ENCODE peak calls at places on chromosomes 7 and 10, in seven cellular contexts. One of them, this sample, is unnamed.

GRCh38 chr10:126504051-126504760 is 115.9 kb upstream of the ADAM12 start:
- DNase-seq in brain microvascular endothelial cell: peak; percentile 61
- DNase-seq in iPS DF 6.9: peak; percentile 54
- DNase-seq in pancreas: peak; percentile 32
- DNase-seq in cardiac muscle cell: peak; percentile 79
- DNase-seq in hepatocyte: peak; percentile 67
- DNase-seq in BJ: peak; percentile 3
- DNase-seq in this sample: peak; percentile 87

GRCh38 chr10:79610601-79611191 is at the start of gene SFTPA1:
- DNase-seq in brain microvascular endothelial cell: no peak
- DNase-seq in iPS DF 6.9: no peak
- DNase-seq in pancreas: no peak
- DNase-seq in cardiac muscle cell: no peak
- DNase-seq in hepatocyte: no peak
- DNase-seq in BJ: no peak
- DNase-seq in this sample: no peak

GRCh38 chr7:55365680-55366460 is 733 bp downstream of the LANCL2 start:
- DNase-seq in brain microvascular endothelial cell: peak; percentile 91
- DNase-seq in iPS DF 6.9: peak; percentile 64
- DNase-seq in pancreas: peak; percentile 91
- DNase-seq in cardiac muscle cell: peak; percentile 99
- DNase-seq in hepatocyte: peak; percentile 97
- DNase-seq in BJ: peak; percentile 57
- DNase-seq in this sample: peak; percentile 98

GRCh38 chr10:80452688-80453391 is 1.3 kb upstream of the TSPAN14 start:
- DNase-seq in brain microvascular endothelial cell: no peak
- DNase-seq in iPS DF 6.9: no peak
- DNase-seq in pancreas: no peak
- DNase-seq in cardiac muscle cell: no peak
- DNase-seq in hepatocyte: no peak
- DNase-seq in BJ: no peak
- DNase-seq in this sample: no peak

GRCh38 chr10:75103881-75104686 is 7.4 kb upstream of the SAMD8 start:
- DNase-seq in brain microvascular endothelial cell: no peak
- DNase-seq in iPS DF 6.9: no peak
- DNase-seq in pancreas: no peak
- DNase-seq in cardiac muscle cell: no peak
- DNase-seq in hepatocyte: no peak
- DNase-seq in BJ: no peak
- DNase-seq in this sample: no peak

GRCh38 chr10:71860243-71861029 is 9.4 kb upstream of the PSAP start:
- DNase-seq in brain microvascular endothelial cell: peak; percentile 100
- DNase-seq in iPS DF 6.9: no peak
- DNase-seq in pancreas: peak; percentile 81
- DNase-seq in cardiac muscle cell: peak; percentile 100
- DNase-seq in hepatocyte: peak; percentile 94
- DNase-seq in BJ: peak; percentile 100
- DNase-seq in this sample: peak; percentile 99

GRCh38 chr10:43852644-43853214 is 204.0 kb upstream of the ZNF32 start:
- DNase-seq in brain microvascular endothelial cell: no peak
- DNase-seq in iPS DF 6.9: no peak
- DNase-seq in pancreas: no peak
- DNase-seq in cardiac muscle cell: no peak
- DNase-seq in hepatocyte: no peak
- DNase-seq in BJ: no peak
- DNase-seq in this sample: no peak

GRCh38 chr7:133070562-133070961 is 11.3 kb downstream of the CHCHD3 start:
- DNase-seq in brain microvascular endothelial cell: no peak
- DNase-seq in iPS DF 6.9: no peak
- DNase-seq in pancreas: no peak
- DNase-seq in cardiac muscle cell: peak; percentile 43
- DNase-seq in hepatocyte: no peak
- DNase-seq in BJ: no peak
- DNase-seq in this sample: no peak

GRCh38 chr7:90262438-90262837 is 17.5 kb downstream of the CFAP69 start:
- DNase-seq in brain microvascular endothelial cell: no peak
- DNase-seq in iPS DF 6.9: no peak
- DNase-seq in pancreas: no peak
- DNase-seq in cardiac muscle cell: peak; percentile 67
- DNase-seq in hepatocyte: peak; percentile 38
- DNase-seq in BJ: no peak
- DNase-seq in this sample: peak; percentile 79

GRCh38 chr10:86003201-86003621 is 363.4 kb downstream of the GRID1 start:
- DNase-seq in brain microvascular endothelial cell: no peak
- DNase-seq in iPS DF 6.9: no peak
- DNase-seq in pancreas: no peak
- DNase-seq in cardiac muscle cell: no peak
- DNase-seq in hepatocyte: no peak
- DNase-seq in BJ: no peak
- DNase-seq in this sample: no peak

GRCh38 chr7:81583882-81584533 is 185.8 kb downstream of the HGF start:
- DNase-seq in brain microvascular endothelial cell: no peak
- DNase-seq in iPS DF 6.9: no peak
- DNase-seq in pancreas: no peak
- DNase-seq in cardiac muscle cell: peak; percentile 62
- DNase-seq in hepatocyte: no peak
- DNase-seq in BJ: no peak
- DNase-seq in this sample: peak; percentile 73

GRCh38 chr10:44465430-44466115 is 80.7 kb upstream of the CXCL12 start:
- DNase-seq in brain microvascular endothelial cell: no peak
- DNase-seq in iPS DF 6.9: no peak
- DNase-seq in pancreas: no peak
- DNase-seq in cardiac muscle cell: no peak
- DNase-seq in hepatocyte: no peak
- DNase-seq in BJ: no peak
- DNase-seq in this sample: no peak

GRCh38 chr10:18005781-18006456 is 54.2 kb downstream of the SLC39A12 start:
- DNase-seq in brain microvascular endothelial cell: peak; percentile 83
- DNase-seq in iPS DF 6.9: no peak
- DNase-seq in pancreas: no peak
- DNase-seq in cardiac muscle cell: peak; percentile 58
- DNase-seq in hepatocyte: no peak
- DNase-seq in BJ: peak; percentile 10
- DNase-seq in this sample: peak; percentile 63

GRCh38 chr7:151249034-151249731 is 689 bp upstream of the SMARCD3 start:
- DNase-seq in brain microvascular endothelial cell: peak; percentile 59
- DNase-seq in iPS DF 6.9: no peak
- DNase-seq in pancreas: peak; percentile 65
- DNase-seq in cardiac muscle cell: peak; percentile 77
- DNase-seq in hepatocyte: peak; percentile 83
- DNase-seq in BJ: no peak
- DNase-seq in this sample: peak; percentile 88

GRCh38 chr10:19815478-19816419 is 483 bp upstream of the PLXDC2 start:
- DNase-seq in brain microvascular endothelial cell: peak; percentile 48
- DNase-seq in iPS DF 6.9: no peak
- DNase-seq in pancreas: peak; percentile 62
- DNase-seq in cardiac muscle cell: peak; percentile 95
- DNase-seq in hepatocyte: peak; percentile 76
- DNase-seq in BJ: no peak
- DNase-seq in this sample: peak; percentile 32

GRCh38 chr7:151244156-151244870 is 4.2 kb downstream of the SMARCD3 start:
- DNase-seq in brain microvascular endothelial cell: peak; percentile 52
- DNase-seq in iPS DF 6.9: no peak
- DNase-seq in pancreas: no peak
- DNase-seq in cardiac muscle cell: peak; percentile 64
- DNase-seq in hepatocyte: peak; percentile 77
- DNase-seq in BJ: no peak
- DNase-seq in this sample: peak; percentile 83

GRCh38 chr10:32323051-32323450 is 23.9 kb downstream of the EPC1 start:
- DNase-seq in brain microvascular endothelial cell: no peak
- DNase-seq in iPS DF 6.9: no peak
- DNase-seq in pancreas: no peak
- DNase-seq in cardiac muscle cell: no peak
- DNase-seq in hepatocyte: no peak
- DNase-seq in BJ: no peak
- DNase-seq in this sample: no peak

GRCh38 chr7:2107386-2108085 is 125.2 kb downstream of the MAD1L1 start:
- DNase-seq in brain microvascular endothelial cell: peak; percentile 18
- DNase-seq in iPS DF 6.9: no peak
- DNase-seq in pancreas: no peak
- DNase-seq in cardiac muscle cell: no peak
- DNase-seq in hepatocyte: no peak
- DNase-seq in BJ: no peak
- DNase-seq in this sample: no peak

GRCh38 chr10:72097448-72098300 is 9.3 kb upstream of the SPOCK2 start:
- DNase-seq in brain microvascular endothelial cell: peak; percentile 99
- DNase-seq in iPS DF 6.9: no peak
- DNase-seq in pancreas: peak; percentile 52
- DNase-seq in cardiac muscle cell: peak; percentile 97
- DNase-seq in hepatocyte: peak; percentile 75
- DNase-seq in BJ: peak; percentile 52
- DNase-seq in this sample: peak; percentile 75

GRCh38 chr10:102132193-102132562 is 662 bp upstream of the PPRC1 start:
- DNase-seq in brain microvascular endothelial cell: no peak
- DNase-seq in iPS DF 6.9: no peak
- DNase-seq in pancreas: no peak
- DNase-seq in cardiac muscle cell: no peak
- DNase-seq in hepatocyte: no peak
- DNase-seq in BJ: no peak
- DNase-seq in this sample: no peak

GRCh38 chr7:99366646-99367045 is 7.9 kb upstream of the ARPC1B start:
- DNase-seq in brain microvascular endothelial cell: no peak
- DNase-seq in iPS DF 6.9: no peak
- DNase-seq in pancreas: no peak
- DNase-seq in cardiac muscle cell: no peak
- DNase-seq in hepatocyte: no peak
- DNase-seq in BJ: no peak
- DNase-seq in this sample: no peak

GRCh38 chr7:50436133-50436802 is 13.9 kb downstream of the FIGNL1 start:
- DNase-seq in brain microvascular endothelial cell: peak; percentile 92
- DNase-seq in iPS DF 6.9: no peak
- DNase-seq in pancreas: no peak
- DNase-seq in cardiac muscle cell: peak; percentile 79
- DNase-seq in hepatocyte: no peak
- DNase-seq in BJ: peak; percentile 21
- DNase-seq in this sample: peak; percentile 77

DNA sequence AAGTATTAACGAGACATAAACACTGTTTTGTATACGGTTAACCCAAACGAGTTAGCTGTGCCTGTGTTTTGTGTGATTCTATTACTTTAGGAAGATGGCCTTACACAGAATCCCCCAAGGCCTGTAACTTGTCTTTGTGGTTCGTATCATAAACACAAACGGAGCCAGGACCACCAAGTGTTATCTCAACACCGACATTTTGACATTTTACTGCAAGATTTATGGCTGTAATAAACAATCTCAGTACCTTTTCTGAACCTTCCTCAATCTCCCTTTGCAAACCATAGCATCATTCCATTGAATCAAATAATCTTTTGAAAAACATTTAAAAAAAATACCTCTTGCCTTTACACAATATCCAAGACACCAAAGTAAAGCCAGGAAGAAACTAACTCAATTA is 2.4 kb upstream of the HOXA4 start:
- DNase-seq in brain microvascular endothelial cell: no peak
- DNase-seq in iPS DF 6.9: no peak
- DNase-seq in pancreas: no peak
- DNase-seq in cardiac muscle cell: no peak
- DNase-seq in hepatocyte: no peak
- DNase-seq in BJ: no peak
- DNase-seq in this sample: no peak
- H3K4me3 ChIP-seq in brain microvascular endothelial cell: no peak overlapping the region
- H3K4me3 ChIP-seq in iPS DF 6.9: no peak overlapping the region
- H3K4me3 ChIP-seq in pancreas: no peak overlapping the region
- H3K4me3 ChIP-seq in cardiac muscle cell: no peak overlapping the region
- H3K4me3 ChIP-seq in hepatocyte: no peak overlapping the region
- H3K4me3 ChIP-seq in BJ: no peak overlapping the region
- H3K4me3 ChIP-seq in this sample: no peak overlapping the region

GRCh38 chr10:100826983-100827818 is 81.8 kb downstream of the PAX2 start:
- DNase-seq in brain microvascular endothelial cell: no peak
- DNase-seq in iPS DF 6.9: no peak
- DNase-seq in pancreas: peak; percentile 64
- DNase-seq in cardiac muscle cell: no peak
- DNase-seq in hepatocyte: peak; percentile 64
- DNase-seq in BJ: no peak
- DNase-seq in this sample: no peak
- H3K27me3 ChIP-seq in brain microvascular endothelial cell: peaks cover 94% of the 10 kb centered on the region
- H3K27me3 ChIP-seq in iPS DF 6.9: peaks cover 97% of the 10 kb centered on the region
- H3K27me3 ChIP-seq in pancreas: no peaks in the 10 kb centered on the region
- H3K27me3 ChIP-seq in cardiac muscle cell: peaks cover 100% of the 10 kb centered on the region
- H3K27me3 ChIP-seq in hepatocyte: peaks cover 99% of the 10 kb centered on the region
- H3K27me3 ChIP-seq in BJ: peaks cover 61% of the 10 kb centered on the region
- H3K27me3 ChIP-seq in this sample: peaks cover 63% of the 10 kb centered on the region

GRCh38 chr10:25682203-25682950 is 251.7 kb upstream of the MYO3A start:
- DNase-seq in brain microvascular endothelial cell: peak; percentile 4
- DNase-seq in iPS DF 6.9: no peak
- DNase-seq in pancreas: no peak
- DNase-seq in cardiac muscle cell: peak; percentile 91
- DNase-seq in hepatocyte: peak; percentile 65
- DNase-seq in BJ: no peak
- DNase-seq in this sample: no peak
- H3K4me3 ChIP-seq in brain microvascular endothelial cell: no peak overlapping the region
- H3K4me3 ChIP-seq in iPS DF 6.9: no peak overlapping the region
- H3K4me3 ChIP-seq in pancreas: no peak overlapping the region
- H3K4me3 ChIP-seq in cardiac muscle cell: no peak overlapping the region
- H3K4me3 ChIP-seq in hepatocyte: no peak overlapping the region
- H3K4me3 ChIP-seq in BJ: no peak overlapping the region
- H3K4me3 ChIP-seq in this sample: peak overlapping the region; percentile 64

GRCh38 chr10:100718197-100718742 is 27.1 kb upstream of the PAX2 start:
- DNase-seq in brain microvascular endothelial cell: no peak
- DNase-seq in iPS DF 6.9: no peak
- DNase-seq in pancreas: no peak
- DNase-seq in cardiac muscle cell: no peak
- DNase-seq in hepatocyte: no peak
- DNase-seq in BJ: no peak
- DNase-seq in this sample: no peak
- H3K27me3 ChIP-seq in brain microvascular endothelial cell: peaks cover 81% of the 10 kb centered on the region
- H3K27me3 ChIP-seq in iPS DF 6.9: peaks cover 73% of the 10 kb centered on the region
- H3K27me3 ChIP-seq in pancreas: no peaks in the 10 kb centered on the region
- H3K27me3 ChIP-seq in cardiac muscle cell: peaks cover 99% of the 10 kb centered on the region
- H3K27me3 ChIP-seq in hepatocyte: peaks cover 97% of the 10 kb centered on the region
- H3K27me3 ChIP-seq in BJ: peaks cover 35% of the 10 kb centered on the region
- H3K27me3 ChIP-seq in this sample: peaks cover 83% of the 10 kb centered on the region

GRCh38 chr7:6529643-6530042 is 21.6 kb downstream of the GRID2IP start:
- DNase-seq in brain microvascular endothelial cell: no peak
- DNase-seq in iPS DF 6.9: no peak
- DNase-seq in pancreas: no peak
- DNase-seq in cardiac muscle cell: no peak
- DNase-seq in hepatocyte: no peak
- DNase-seq in BJ: no peak
- DNase-seq in this sample: no peak

GRCh38 chr7:6528401-6529130 is 22.7 kb downstream of the GRID2IP start:
- DNase-seq in brain microvascular endothelial cell: no peak
- DNase-seq in iPS DF 6.9: no peak
- DNase-seq in pancreas: no peak
- DNase-seq in cardiac muscle cell: no peak
- DNase-seq in hepatocyte: no peak
- DNase-seq in BJ: no peak
- DNase-seq in this sample: no peak

GRCh38 chr7:6530626-6531491 is 20.4 kb downstream of the GRID2IP start:
- DNase-seq in brain microvascular endothelial cell: no peak
- DNase-seq in iPS DF 6.9: no peak
- DNase-seq in pancreas: no peak
- DNase-seq in cardiac muscle cell: no peak
- DNase-seq in hepatocyte: no peak
- DNase-seq in BJ: no peak
- DNase-seq in this sample: peak; percentile 7

GRCh38 chr7:6531492-6532279 is 19.6 kb downstream of the GRID2IP start:
- DNase-seq in brain microvascular endothelial cell: no peak
- DNase-seq in iPS DF 6.9: no peak
- DNase-seq in pancreas: no peak
- DNase-seq in cardiac muscle cell: no peak
- DNase-seq in hepatocyte: no peak
- DNase-seq in BJ: no peak
- DNase-seq in this sample: no peak

GRCh38 chr7:6526997-6527378 is 24.3 kb downstream of the GRID2IP start:
- DNase-seq in brain microvascular endothelial cell: no peak
- DNase-seq in iPS DF 6.9: no peak
- DNase-seq in pancreas: no peak
- DNase-seq in cardiac muscle cell: no peak
- DNase-seq in hepatocyte: no peak
- DNase-seq in BJ: no peak
- DNase-seq in this sample: no peak
- H3K4me3 ChIP-seq in brain microvascular endothelial cell: peak overlapping the region; percentile 36
- H3K4me3 ChIP-seq in iPS DF 6.9: peak overlapping the region; percentile 31
- H3K4me3 ChIP-seq in pancreas: no peak overlapping the region
- H3K4me3 ChIP-seq in cardiac muscle cell: peak overlapping the region; percentile 31
- H3K4me3 ChIP-seq in hepatocyte: no peak overlapping the region
- H3K4me3 ChIP-seq in BJ: peak overlapping the region; percentile 26
- H3K4me3 ChIP-seq in this sample: peak overlapping the region; percentile 44

This sample was measured in adipocyte.